ENCODE peak calls at places on chromosomes 2 and 18, in eight cellular contexts. K is activated naive CD4-positive, alpha-beta T cell treated with Interleukin-2 at 50 U/mL for 16 hours; N is stimulated activated CD8-positive, alpha-beta memory T cell treated with anti-CD3 and anti-CD28 coated beads, Interleukin-7, amount 100 ng/mL, for 1 hour; M is NCI-H1694 treated with DMSO at 0.1 percent for 48 hours; F is brain microvascular endothelial cell; G is G401; Q is Caki2; V is T-helper 2 cell. W is an unnamed sample.

GRCh38 chr2:24115057-24115456 is 8.1 kb downstream of the PFN4 start:
- DNase-seq in K (no peak), N (no peak), M (no peak), F (no peak), G (no peak), Q (peak), V (no peak), W (no peak)

GRCh38 chr2:188050716-188051115 is 241.0 kb upstream of the GULP1 start:
- DNase-seq in K (no peak), N (no peak), M (no peak), F (no peak), G (no peak), Q (peak), V (no peak), W (peak)

GRCh38 chr18:50013363-50014138 is 181.4 kb downstream of the MYO5B start:
- DNase-seq in K (no peak), N (no peak), M (no peak), F (no peak), G (no peak), Q (no peak), V (no peak), W (no peak)

GRCh38 chr2:12109363-12110017 is 363.1 kb downstream of the LPIN1 start:
- DNase-seq in K (no peak), N (no peak), M (no peak), F (no peak), G (no peak), Q (no peak), V (no peak), W (no peak)

GRCh38 chr2:25543939-25544338 is 129.4 kb downstream of the DTNB start:
- DNase-seq in K (no peak), N (no peak), M (no peak), F (no peak), G (no peak), Q (no peak), V (no peak), W (no peak)

GRCh38 chr2:158921599-158922408 is 46.6 kb upstream of the TANC1 start:
- DNase-seq in K (no peak), N (no peak), M (no peak), F (no peak), G (no peak), Q (no peak), V (no peak), W (no peak)

GRCh38 chr2:240759454-240759853 is 60.6 kb downstream of the KIF1A start:
- DNase-seq in K (no peak), N (no peak), M (no peak), F (no peak), G (no peak), Q (peak), V (no peak), W (peak)

GRCh38 chr2:104840151-104840550 is 13.8 kb upstream of the POU3F3 start:
- DNase-seq in K (no peak), N (no peak), M (no peak), F (no peak), G (no peak), Q (no peak), V (no peak), W (peak)

GRCh38 chr2:226427538-226428307 is 371.9 kb downstream of the IRS1 start:
- DNase-seq in K (no peak), N (no peak), M (no peak), F (peak), G (no peak), Q (peak), V (no peak), W (peak)

GRCh38 chr18:48940854-48941531 is 9.8 kb downstream of the SMAD7 start:
- DNase-seq in K (peak), N (peak), M (no peak), F (no peak), G (peak), Q (no peak), V (peak), W (no peak)

GRCh38 chr2:233130024-233130423 is 69.9 kb downstream of the INPP5D start:
- DNase-seq in K (no peak), N (no peak), M (no peak), F (no peak), G (no peak), Q (no peak), V (no peak), W (no peak)

GRCh38 chr2:239360421-239361310 is 40.2 kb downstream of the HDAC4 start:
- DNase-seq in K (no peak), N (no peak), M (no peak), F (no peak), G (no peak), Q (no peak), V (no peak), W (no peak)

GRCh38 chr2:53268086-53268485 is 499.5 kb upstream of the CHAC2 start:
- DNase-seq in K (no peak), N (no peak), M (no peak), F (no peak), G (no peak), Q (no peak), V (peak), W (no peak)

GRCh38 chr2:164145093-164145987 is 409.5 kb upstream of the FIGN start:
- DNase-seq in K (no peak), N (no peak), M (no peak), F (peak), G (no peak), Q (no peak), V (no peak), W (no peak)

GRCh38 chr2:45612741-45613140 is 1.7 kb upstream of the SRBD1 start:
- DNase-seq in K (no peak), N (no peak), M (no peak), F (no peak), G (no peak), Q (no peak), V (no peak), W (no peak)

GRCh38 chr2:111918383-111918806 is 20.0 kb downstream of the MERTK start:
- DNase-seq in K (no peak), N (no peak), M (no peak), F (peak), G (no peak), Q (no peak), V (no peak), W (no peak)

GRCh38 chr2:116545611-116546010 is 1268.9 kb upstream of the DDX18 start:
- DNase-seq in K (no peak), N (no peak), M (no peak), F (no peak), G (no peak), Q (no peak), V (no peak), W (no peak)

GRCh38 chr2:75619992-75620740 is 26.4 kb upstream of the MRPL19 start:
- DNase-seq in K (no peak), N (no peak), M (no peak), F (no peak), G (no peak), Q (no peak), V (no peak), W (no peak)

GRCh38 chr2:94994914-94995236 is 30.6 kb upstream of the MAL start:
- DNase-seq in K (no peak), N (no peak), M (no peak), F (no peak), G (no peak), Q (no peak), V (no peak), W (no peak)

GRCh38 chr18:41618135-41618534 is 336.9 kb upstream of the PIK3C3 start:
- DNase-seq in K (no peak), N (no peak), M (no peak), F (no peak), G (no peak), Q (no peak), V (peak), W (no peak)

GRCh38 chr2:39024833-39025232 is 96.0 kb downstream of the SOS1 start:
- DNase-seq in K (no peak), N (no peak), M (no peak), F (no peak), G (no peak), Q (no peak), V (no peak), W (peak)

GRCh38 chr2:208879666-208880065 is 473.1 kb downstream of the PTH2R start:
- DNase-seq in K (no peak), N (no peak), M (no peak), F (no peak), G (no peak), Q (no peak), V (no peak), W (no peak)

GRCh38 chr2:241188386-241189092 is at the start of gene ANO7:
- DNase-seq in K (no peak), N (no peak), M (no peak), F (no peak), G (no peak), Q (no peak), V (no peak), W (no peak)

GRCh38 chr2:50727940-50728339 is 304.0 kb downstream of the NRXN1 start:
- DNase-seq in K (no peak), N (no peak), M (peak), F (no peak), G (peak), Q (no peak), V (no peak), W (no peak)

GRCh38 chr18:8979258-8979988 is 123.1 kb upstream of the NDUFV2 start:
- DNase-seq in K (no peak), N (no peak), M (no peak), F (no peak), G (no peak), Q (no peak), V (no peak), W (no peak)